ENCODE peak calls at places on chromosomes 1 and 21, in ten cellular contexts. I is RWPE1, J is caudate nucleus, N is RKO, F is IMR-90, D is suprapubic skin, L is hypothalamus, G is progenitor cell of endocrine pancreas, R is T1000, H is immature natural killer cell. E is an unnamed sample.

GRCh38 chr1:224168859-224169380 is 14.1 kb upstream of the DEGS1 start:
- DNase-seq in I (no peak), J (no peak), N (no peak), F (peak), D (no peak), L (no peak), G (no peak), R (peak), H (no peak), E (no peak)

GRCh38 chr1:9086060-9086459 is 16.6 kb upstream of the SLC2A5 start:
- DNase-seq in I (no peak), J (no peak), N (no peak), F (no peak), D (no peak), L (no peak), G (no peak), R (no peak), H (no peak), E (no peak)

GRCh38 chr1:229286099-229286766 is 15.3 kb downstream of the RAB4A start:
- DNase-seq in I (no peak), J (no peak), N (no peak), F (no peak), D (no peak), L (no peak), G (no peak), R (no peak), H (no peak), E (no peak)

GRCh38 chr1:201731592-201731991 is 97.4 kb upstream of the IPO9 start:
- DNase-seq in I (no peak), J (no peak), N (no peak), F (no peak), D (no peak), L (no peak), G (no peak), R (no peak), H (no peak), E (no peak)

GRCh38 chr21:39082656-39083376 is 100.4 kb downstream of the PSMG1 start:
- DNase-seq in I (peak), J (no peak), N (no peak), F (no peak), D (no peak), L (no peak), G (no peak), R (no peak), H (no peak), E (no peak)

GRCh38 chr1:147245129-147245528 is 2.6 kb downstream of the CHD1L start:
- DNase-seq in I (no peak), J (no peak), N (no peak), F (no peak), D (no peak), L (no peak), G (no peak), R (no peak), H (no peak), E (no peak)

GRCh38 chr1:116556289-116557006 is 14.4 kb downstream of the CD58 start:
- DNase-seq in I (peak), J (no peak), N (peak), F (peak), D (peak), L (no peak), G (no peak), R (no peak), H (peak), E (no peak)

GRCh38 chr1:186974774-186975181 is 146.0 kb downstream of the PLA2G4A start:
- DNase-seq in I (peak), J (no peak), N (no peak), F (peak), D (no peak), L (no peak), G (no peak), R (no peak), H (no peak), E (no peak)

GRCh38 chr1:31529999-31530705 is 46.2 kb upstream of the TINAGL1 start:
- DNase-seq in I (no peak), J (no peak), N (no peak), F (peak), D (no peak), L (no peak), G (no peak), R (no peak), H (no peak), E (no peak)

GRCh38 chr1:244835276-244836134 is at the start of gene COX20:
- DNase-seq in I (peak), J (peak), N (peak), F (peak), D (peak), L (peak), G (peak), R (peak), H (peak), E (peak)

GRCh38 chr21:16815228-16815627 is 697.6 kb upstream of the CXADR start:
- DNase-seq in I (no peak), J (no peak), N (no peak), F (no peak), D (no peak), L (no peak), G (no peak), R (no peak), H (no peak), E (no peak)

GRCh38 chr1:53413175-53414001 is 45.8 kb upstream of the DMRTB1 start:
- DNase-seq in I (peak), J (no peak), N (peak), F (peak), D (no peak), L (no peak), G (no peak), R (peak), H (peak), E (no peak)

GRCh38 chr1:61157420-61157987 is 75.1 kb downstream of the NFIA start:
- DNase-seq in I (no peak), J (no peak), N (no peak), F (peak), D (no peak), L (no peak), G (no peak), R (no peak), H (no peak), E (no peak)

GRCh38 chr1:178518894-178519293 is 6.0 kb downstream of the TEX35 start:
- DNase-seq in I (no peak), J (no peak), N (no peak), F (no peak), D (no peak), L (no peak), G (no peak), R (no peak), H (no peak), E (no peak)

E was measured in mesenteric fat pad.